ENCODE peak calls at places on chromosomes 4 and X, in four cellular contexts. O is nephron progenitor cell; N is CD4-positive, alpha-beta T cell; J is left ventricle myocardium inferior. G is an unnamed sample.

GRCh38 chr4:120009731-120010130 is 56.9 kb downstream of the MAD2L1 start:
- DNase-seq in O (no peak), N (no peak), J (no peak), G (no peak)

GRCh38 chr4:112063260-112063659 is 82.0 kb upstream of the FAM241A start:
- DNase-seq in O (no peak), N (no peak), J (no peak), G (no peak)

GRCh38 chrX:151183912-151184565 is 7.7 kb downstream of the GPR50 start:
- DNase-seq in O (peak; percentile 12), N (no peak), J (no peak), G (no peak)

GRCh38 chr4:150007512-150007911 is 70.7 kb upstream of the DCLK2 start:
- DNase-seq in O (no peak), N (no peak), J (no peak), G (no peak)

GRCh38 chrX:1661048-1661921 is 46.4 kb downstream of the ASMT start:
- DNase-seq in O (peak; percentile 17), N (peak; percentile 42), J (peak; percentile 35), G (no peak)

GRCh38 chr4:55407119-55407518 is 11.4 kb downstream of the TMEM165 start:
- DNase-seq in O (no peak), N (no peak), J (no peak), G (no peak)

GRCh38 chr4:129358571-129358970 is 262.6 kb downstream of the C4orf33 start:
- DNase-seq in O (no peak), N (no peak), J (no peak), G (no peak)

GRCh38 chr4:174611792-174612191 is 89.5 kb upstream of the HPGD start:
- DNase-seq in O (no peak), N (no peak), J (no peak), G (no peak)

GRCh38 chr4:141771889-141772830 is 135.8 kb downstream of the IL15 start:
- DNase-seq in O (no peak), N (no peak), J (no peak), G (no peak)

GRCh38 chrX:53287493-53288138 is 6.2 kb upstream of the IQSEC2 start:
- DNase-seq in O (no peak), N (peak; percentile 24), J (peak; percentile 69), G (no peak)

GRCh38 chrX:10549280-10549679 is 71.1 kb downstream of the MID1 start:
- DNase-seq in O (no peak), N (no peak), J (no peak), G (no peak)

GRCh38 chr4:54548831-54549460 is 108.8 kb upstream of the KIT start:
- DNase-seq in O (no peak), N (no peak), J (no peak), G (no peak)

GRCh38 chrX:132615396-132616131 is 126.7 kb upstream of the MBNL3 start:
- DNase-seq in O (peak; percentile 76), N (peak; percentile 15), J (no peak), G (peak; percentile 52)

GRCh38 chr4:8402640-8403039 is 37.9 kb downstream of the ACOX3 start:
- DNase-seq in O (no peak), N (no peak), J (peak; percentile 52), G (no peak)

GRCh38 chrX:68941385-68941952 is 112.6 kb downstream of the EFNB1 start:
- DNase-seq in O (no peak), N (no peak), J (no peak), G (no peak)

GRCh38 chr4:571838-572572 is 4.1 kb downstream of the TMEM271 start:
- DNase-seq in O (no peak), N (no peak), J (no peak), G (no peak)

GRCh38 chr4:109733728-109734127 is 3.9 kb upstream of the PLA2G12A start:
- DNase-seq in O (no peak), N (no peak), J (no peak), G (no peak)

GRCh38 chr4:88284378-88285234 is at the start of gene PPM1K:
- DNase-seq in O (peak; percentile 99), N (peak; percentile 99), J (peak; percentile 100), G (peak; percentile 100)
- TF ChIP-seq CTCF in O (no peak), N (peak; percentile 9), J (peak; percentile 36), G (no peak)

GRCh38 chrX:104482757-104483156 is 83.2 kb upstream of the IL1RAPL2 start:
- DNase-seq in O (no peak), N (no peak), J (no peak), G (no peak)
- TF ChIP-seq CTCF in O (no peak), N (no peak), J (no peak), G (no peak)

GRCh38 chr4:32251126-32251525 is 1531.0 kb downstream of the PCDH7 start:
- DNase-seq in O (no peak), N (no peak), J (no peak), G (no peak)
- TF ChIP-seq CTCF in O (no peak), N (no peak), J (no peak), G (no peak)

GRCh38 chr4:13365195-13365594 is 118.9 kb downstream of the RAB28 start:
- DNase-seq in O (no peak), N (no peak), J (no peak), G (no peak)

GRCh38 chr4:13367691-13368090 is 116.4 kb downstream of the RAB28 start:
- DNase-seq in O (no peak), N (no peak), J (no peak), G (no peak)

GRCh38 chr4:13364653-13365052 is 119.5 kb downstream of the RAB28 start:
- DNase-seq in O (no peak), N (no peak), J (no peak), G (no peak)

GRCh38 chr4:13368262-13368661 is 115.9 kb downstream of the RAB28 start:
- DNase-seq in O (no peak), N (no peak), J (no peak), G (no peak)

DNA sequence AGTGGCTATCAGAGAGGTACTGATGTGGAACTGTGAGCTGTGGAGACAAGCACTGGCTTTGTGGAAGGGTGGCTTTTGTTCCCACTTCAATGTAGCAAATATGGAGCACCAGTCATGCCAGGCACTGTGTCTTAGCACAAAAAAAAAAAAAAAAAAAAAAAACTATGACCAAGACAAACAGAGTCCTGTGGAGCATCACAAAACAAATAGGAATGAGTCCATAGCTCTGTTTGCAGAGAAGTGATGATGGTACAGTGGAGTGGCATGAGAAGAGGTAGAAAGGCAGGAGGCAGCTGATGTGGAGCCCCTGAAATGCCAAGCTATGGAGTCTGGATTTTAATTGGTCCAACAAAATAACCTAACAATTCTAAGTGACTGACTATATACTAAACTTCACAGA is 116.9 kb downstream of the RAB28 start:
- DNase-seq in O (no peak), N (no peak), J (no peak), G (no peak)
- TF ChIP-seq CTCF in O (no peak), N (no peak), J (no peak), G (no peak)

DNA sequence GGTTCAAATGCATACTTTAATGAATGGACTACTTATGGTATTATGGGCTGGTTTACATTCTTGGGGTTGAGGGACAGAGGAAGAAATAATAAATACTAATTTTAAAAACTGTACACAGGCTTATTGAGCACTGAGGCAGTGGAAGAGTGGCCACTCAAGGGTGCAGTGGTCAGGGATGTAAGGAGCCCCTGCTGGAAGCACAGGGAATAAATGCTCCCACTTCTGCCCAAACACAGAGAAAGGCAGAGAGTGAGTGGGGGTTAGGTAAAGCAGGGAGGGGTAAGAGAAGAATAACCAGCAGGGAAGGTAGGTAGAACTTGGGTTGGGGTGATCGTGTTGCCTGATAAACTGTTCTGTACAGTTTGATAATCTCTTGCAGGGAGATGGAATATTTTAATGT is 60.0 kb downstream of the GAB1 start:
- DNase-seq in O (no peak), N (no peak), J (no peak), G (no peak)
- TF ChIP-seq CTCF in O (no peak), N (no peak), J (no peak), G (no peak)

DNA sequence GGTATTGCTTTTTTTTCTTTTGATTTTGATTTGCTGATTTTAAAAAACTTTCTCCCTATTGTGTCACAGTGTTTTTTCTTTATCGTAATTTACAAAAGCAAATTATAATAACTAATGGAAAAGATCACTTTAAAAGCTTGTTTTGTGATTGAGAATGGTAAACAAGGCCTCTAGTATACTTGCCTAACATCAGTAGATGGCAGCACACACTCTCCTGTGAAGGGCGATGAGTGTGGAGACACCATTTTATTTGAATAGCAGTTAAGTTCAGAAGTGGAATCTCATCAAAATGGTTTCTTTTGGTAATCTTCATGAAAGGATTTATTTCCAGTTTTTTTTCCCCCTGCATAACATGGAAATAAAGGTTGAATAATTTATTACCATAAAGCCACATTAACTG is 72.3 kb downstream of the PAK3 start:
- DNase-seq in O (peak; percentile 9), N (no peak), J (no peak), G (peak; percentile 7)
- TF ChIP-seq CTCF in O (peak; percentile 41), N (no peak), J (peak; percentile 24), G (no peak)

G was measured in endothelial cell.